ENCODE peak calls at places on chromosomes 13 and 19, in six cellular contexts. U, S, A, G, Q and B are unnamed samples.
A peak's percentile ranks its signal among the peaks of the same experiment; 100 is the strongest.

GRCh38 chr13:43009506-43009905 is 13.9 kb upstream of the DNAJC15 start:
- DNase-seq in G (no peak), Q (no peak), U (no peak), S (peak; percentile 60), A (peak; percentile 25), B (no peak)

GRCh38 chr19:53916004-53916403 is 6.9 kb downstream of the CACNG7 start:
- DNase-seq in S (no peak), A (no peak), U (no peak), G (no peak), Q (no peak), B (no peak)

GRCh38 chr13:75326173-75327131 is 155.5 kb downstream of the TBC1D4 start:
- DNase-seq in G (peak; percentile 73), A (peak; percentile 60), U (no peak), S (peak; percentile 53), Q (no peak), B (no peak)

GRCh38 chr13:30376426-30377311 is 45.6 kb upstream of the UBE2L5 start:
- DNase-seq in U (no peak), A (no peak), G (no peak), S (no peak), Q (no peak), B (no peak)

GRCh38 chr13:45162821-45163220 is 38.0 kb downstream of the KCTD4 start:
- DNase-seq in Q (no peak), A (peak; percentile 93), G (no peak), S (peak; percentile 95), U (no peak), B (peak; percentile 81)

GRCh38 chr19:6103217-6103644 is 7.1 kb downstream of the RFX2 start:
- DNase-seq in U (peak; percentile 92), S (peak; percentile 87), A (peak; percentile 94), G (no peak), Q (no peak), B (peak; percentile 90)

GRCh38 chr13:76620036-76620435 is 266.2 kb downstream of the KCTD12 start:
- DNase-seq in A (peak; percentile 43), S (no peak), G (no peak), Q (no peak), U (no peak), B (no peak)

GRCh38 chr19:43624933-43625332 is 5.5 kb upstream of the ZNF428 start:
- DNase-seq in U (no peak), A (no peak), G (peak; percentile 82), S (peak; percentile 8), Q (peak; percentile 72), B (no peak)

GRCh38 chr13:46303743-46304385 is 83.2 kb downstream of the RUBCNL start:
- DNase-seq in A (no peak), S (no peak), G (no peak), U (no peak), Q (no peak), B (no peak)

GRCh38 chr13:40485611-40486517 is 180.6 kb downstream of the FOXO1 start:
- DNase-seq in S (no peak), U (no peak), G (no peak), Q (no peak), A (no peak), B (no peak)

GRCh38 chr19:15260939-15261338 is 28.7 kb upstream of the EPHX3 start:
- DNase-seq in S (no peak), G (no peak), A (no peak), Q (no peak), U (no peak), B (no peak)

GRCh38 chr19:47022541-47023447 is 3.2 kb downstream of the NPAS1 start:
- DNase-seq in A (no peak), G (no peak), S (no peak), U (no peak), Q (no peak), B (no peak)

GRCh38 chr13:73129023-73129422 is 70.2 kb downstream of the KLF5 start:
- DNase-seq in Q (no peak), S (peak; percentile 44), G (no peak), U (no peak), A (peak; percentile 49), B (no peak)

GRCh38 chr19:14409157-14410053 is 9.7 kb downstream of the DDX39A start:
- DNase-seq in S (no peak), A (no peak), G (no peak), U (no peak), Q (no peak), B (no peak)

GRCh38 chr19:48896191-48896720 is 2.3 kb downstream of the TULP2 start:
- DNase-seq in U (peak; percentile 86), A (peak; percentile 39), G (peak; percentile 89), S (no peak), Q (no peak), B (no peak)

GRCh38 chr19:42440357-42441046 is 2.2 kb downstream of the CXCL17 start:
- DNase-seq in G (peak; percentile 85), A (peak; percentile 49), S (peak; percentile 59), Q (no peak), U (peak; percentile 80), B (peak; percentile 55)

GRCh38 chr19:35048911-35049411 is 7.4 kb downstream of the HPN start:
- DNase-seq in A (no peak), U (no peak), Q (no peak), G (no peak), S (no peak), B (no peak)

GRCh38 chr13:35781044-35781443 is 304.6 kb upstream of the MAB21L1 start:
- DNase-seq in U (no peak), S (peak; percentile 27), A (no peak), G (no peak), Q (no peak), B (no peak)

GRCh38 chr19:23160766-23161165 is 43.9 kb downstream of the ZNF730 start:
- DNase-seq in U (no peak), S (no peak), Q (no peak), G (peak; percentile 65), A (no peak), B (no peak)

GRCh38 chr19:994516-994915 is 5.7 kb upstream of the GRIN3B start:
- DNase-seq in G (peak; percentile 78), U (no peak), Q (no peak), S (no peak), A (no peak), B (no peak)

GRCh38 chr19:531753-532571 is at the start of gene CDC34:
- DNase-seq in G (no peak), U (no peak), Q (no peak), S (no peak), A (no peak), B (no peak)

GRCh38 chr13:97727991-97728390 is 225.5 kb upstream of the IPO5 start:
- DNase-seq in G (no peak), S (no peak), U (no peak), A (no peak), Q (no peak), B (no peak)

GRCh38 chr19:48152552-48152951 is 17.6 kb downstream of the LIG1 start:
- DNase-seq in U (peak; percentile 74), S (peak; percentile 75), G (no peak), Q (no peak), A (peak; percentile 30), B (peak; percentile 41)

GRCh38 chr13:38494445-38494844 is 144.8 kb downstream of the UFM1 start:
- DNase-seq in A (no peak), U (no peak), Q (no peak), S (no peak), G (no peak), B (no peak)

GRCh38 chr13:110819203-110820014 is 95.5 kb downstream of the ANKRD10 start:
- DNase-seq in A (peak; percentile 33), S (peak; percentile 58), Q (peak; percentile 45), G (peak; percentile 89), U (peak; percentile 88), B (peak; percentile 63)

GRCh38 chr19:17495639-17496265 is 15.7 kb upstream of the PGLS start:
- DNase-seq in G (no peak), Q (no peak), S (no peak), U (no peak), A (no peak), B (no peak)

DNA sequence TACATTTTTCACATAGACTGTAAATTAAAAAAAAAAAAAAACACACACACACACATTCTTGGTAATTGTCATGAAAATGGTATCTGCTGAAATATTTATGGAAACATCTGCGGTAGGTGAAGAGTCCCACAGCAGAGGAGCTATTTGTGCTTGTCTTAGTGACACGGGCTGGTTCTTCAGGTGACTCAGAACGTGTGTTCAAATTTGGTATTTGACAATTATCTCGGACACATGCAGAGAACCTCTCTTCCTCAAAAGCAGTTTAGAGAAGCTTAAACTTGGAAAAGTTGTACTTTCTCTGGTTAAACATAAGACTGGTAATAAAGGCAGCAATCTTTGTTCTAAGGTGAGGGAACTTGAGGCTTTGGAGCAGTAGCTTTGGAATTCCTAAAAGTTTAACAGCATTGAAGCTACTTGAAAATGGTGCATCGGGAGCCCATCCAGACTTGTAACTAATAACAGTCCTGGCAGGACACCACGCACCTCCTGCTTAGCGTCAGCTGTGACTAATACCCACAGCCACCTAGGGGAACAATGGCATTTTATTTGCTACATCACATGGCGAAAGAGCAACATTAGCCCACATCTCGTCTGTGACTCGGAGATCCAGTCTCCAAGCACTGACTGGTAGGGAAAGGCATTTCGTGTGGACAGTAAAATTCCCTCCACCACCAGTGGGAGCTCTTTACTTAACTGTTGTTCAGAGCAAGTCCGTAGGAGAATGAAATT is 1505.1 kb upstream of the SLC10A2 start:
- DNase-seq in G (no peak), S (peak; percentile 82), A (peak; percentile 96), U (peak; percentile 79), Q (no peak), B (peak; percentile 62)
- H3K27ac ChIP-seq in G (no peak overlapping the region), S (no peak overlapping the region), A (no peak overlapping the region), U (peak overlapping the region; percentile 37), Q (no peak overlapping the region), B (no peak overlapping the region)

DNA sequence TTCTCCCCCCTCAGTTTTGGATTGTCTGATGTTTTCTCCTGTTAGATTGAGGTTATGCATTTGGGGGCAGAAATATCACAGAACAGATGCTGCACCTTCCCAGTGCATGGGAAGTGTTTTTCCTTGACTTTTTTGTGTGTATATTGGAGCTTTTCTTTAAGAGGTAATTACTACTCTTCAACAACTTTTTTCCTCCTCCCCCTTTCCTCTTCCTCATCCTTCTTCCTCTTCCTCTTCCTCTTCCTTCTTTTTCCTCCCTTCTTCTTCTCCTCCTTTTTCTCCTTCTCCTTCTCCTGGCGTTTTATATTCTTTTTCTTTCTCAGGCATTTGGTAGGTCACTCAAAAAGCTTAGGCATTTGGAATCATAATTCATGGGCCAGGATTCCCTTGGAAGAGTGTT is 18.1 kb upstream of the SPATA13 start:
- DNase-seq in U (no peak), Q (no peak), A (no peak), G (no peak), S (no peak), B (no peak)
- TF ChIP-seq CTCF in U (no peak), Q (no peak), A (no peak), G (no peak), S (no peak), B (no peak)

GRCh38 chr19:38970664-38971532 is 4.6 kb downstream of the FBXO17 start:
- DNase-seq in U (no peak), S (no peak), Q (no peak), G (no peak), A (no peak), B (no peak)
- H3K27ac ChIP-seq in U (no peak overlapping the region), S (no peak overlapping the region), Q (no peak overlapping the region), G (no peak overlapping the region), A (no peak overlapping the region), B (no peak overlapping the region)

DNA sequence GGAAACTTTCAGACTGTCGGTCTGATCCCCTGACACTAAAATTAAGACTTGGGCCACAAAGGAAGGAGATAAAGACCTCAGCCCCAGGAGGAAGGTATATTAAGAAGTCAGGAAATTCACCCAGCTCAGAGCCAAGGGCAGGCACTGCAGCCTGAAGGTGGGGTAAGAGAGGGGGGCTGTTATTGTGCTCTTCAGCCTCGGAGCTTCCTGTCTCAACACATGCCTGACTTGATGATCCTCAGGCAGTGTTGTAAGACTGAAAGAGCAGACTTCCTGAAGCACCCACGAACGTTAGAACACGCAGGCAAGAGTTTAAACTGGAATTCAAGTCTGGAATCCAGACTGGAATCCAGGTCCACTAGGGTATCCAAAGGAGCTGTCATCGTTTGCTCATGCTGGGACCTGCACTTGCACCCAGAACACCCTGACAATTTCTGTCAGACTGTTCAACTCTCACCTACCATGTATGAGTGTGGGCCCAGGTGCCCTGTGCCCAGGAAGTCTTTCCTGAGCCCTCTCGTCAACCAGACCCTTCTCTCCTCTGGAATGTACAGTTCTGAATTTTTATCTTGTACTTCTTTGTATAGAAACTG is 10.7 kb upstream of the FLT1 start:
- DNase-seq in A (no peak), G (no peak), S (no peak), Q (no peak), U (no peak), B (no peak)
- TF ChIP-seq CTCF in A (no peak), G (no peak), S (no peak), Q (no peak), U (no peak), B (no peak)